ENCODE peak calls at places on chromosomes 7 and 10, in seven cellular contexts. One of them, this sample, is unnamed.

GRCh38 chr7:389911-390601 is 100.1 kb downstream of the FOXL3 start:
- DNase-seq in tibial artery: no peak
- DNase-seq in psoas muscle: peak; percentile 37
- DNase-seq in gastrocnemius medialis: no peak
- DNase-seq in mammary epithelial cell: no peak
- DNase-seq in body of pancreas: peak; percentile 8
- DNase-seq in thoracic aorta: no peak
- DNase-seq in this sample: peak; percentile 50

GRCh38 chr7:85237721-85238120 is 50.9 kb upstream of the SEMA3D start:
- DNase-seq in gastrocnemius medialis: no peak
- DNase-seq in tibial artery: no peak
- DNase-seq in thoracic aorta: no peak
- DNase-seq in psoas muscle: no peak
- DNase-seq in body of pancreas: no peak
- DNase-seq in mammary epithelial cell: no peak
- DNase-seq in this sample: no peak

GRCh38 chr7:151634643-151635042 is 114.9 kb upstream of the RHEB start:
- DNase-seq in tibial artery: no peak
- DNase-seq in mammary epithelial cell: no peak
- DNase-seq in gastrocnemius medialis: no peak
- DNase-seq in psoas muscle: no peak
- DNase-seq in body of pancreas: no peak
- DNase-seq in thoracic aorta: no peak
- DNase-seq in this sample: no peak

GRCh38 chr7:134101716-134102115 is 25.4 kb upstream of the LRGUK start:
- DNase-seq in body of pancreas: no peak
- DNase-seq in tibial artery: no peak
- DNase-seq in gastrocnemius medialis: no peak
- DNase-seq in thoracic aorta: no peak
- DNase-seq in psoas muscle: no peak
- DNase-seq in mammary epithelial cell: no peak
- DNase-seq in this sample: no peak

GRCh38 chr7:28988818-28989595 is 30.9 kb upstream of the TRIL start:
- DNase-seq in gastrocnemius medialis: peak; percentile 23
- DNase-seq in thoracic aorta: no peak
- DNase-seq in tibial artery: peak; percentile 67
- DNase-seq in body of pancreas: no peak
- DNase-seq in mammary epithelial cell: peak; percentile 87
- DNase-seq in psoas muscle: peak; percentile 84
- DNase-seq in this sample: no peak

GRCh38 chr10:123522702-123523312 is 143.3 kb upstream of the GPR26 start:
- DNase-seq in tibial artery: no peak
- DNase-seq in mammary epithelial cell: no peak
- DNase-seq in gastrocnemius medialis: no peak
- DNase-seq in body of pancreas: no peak
- DNase-seq in psoas muscle: no peak
- DNase-seq in thoracic aorta: no peak
- DNase-seq in this sample: peak; percentile 62

GRCh38 chr10:132899751-132900065 is 42.7 kb downstream of the CFAP46 start:
- DNase-seq in gastrocnemius medialis: no peak
- DNase-seq in psoas muscle: peak; percentile 47
- DNase-seq in mammary epithelial cell: no peak
- DNase-seq in body of pancreas: no peak
- DNase-seq in tibial artery: peak; percentile 12
- DNase-seq in thoracic aorta: no peak
- DNase-seq in this sample: no peak

GRCh38 chr7:8260871-8261707 is 878 bp downstream of the ICA1 start:
- DNase-seq in gastrocnemius medialis: no peak
- DNase-seq in thoracic aorta: no peak
- DNase-seq in psoas muscle: peak; percentile 63
- DNase-seq in tibial artery: peak; percentile 47
- DNase-seq in body of pancreas: peak; percentile 67
- DNase-seq in mammary epithelial cell: peak; percentile 19
- DNase-seq in this sample: peak; percentile 70

GRCh38 chr7:39086638-39087360 is 109.1 kb downstream of the POU6F2 start:
- DNase-seq in body of pancreas: no peak
- DNase-seq in psoas muscle: no peak
- DNase-seq in mammary epithelial cell: no peak
- DNase-seq in gastrocnemius medialis: no peak
- DNase-seq in tibial artery: no peak
- DNase-seq in thoracic aorta: no peak
- DNase-seq in this sample: no peak

GRCh38 chr10:61750943-61751471 is 88.3 kb downstream of the CABCOCO1 start:
- DNase-seq in psoas muscle: peak; percentile 58
- DNase-seq in body of pancreas: peak; percentile 84
- DNase-seq in mammary epithelial cell: peak; percentile 59
- DNase-seq in thoracic aorta: no peak
- DNase-seq in tibial artery: peak; percentile 34
- DNase-seq in gastrocnemius medialis: peak; percentile 16
- DNase-seq in this sample: no peak

GRCh38 chr10:61136151-61136550 is 192.2 kb upstream of the RHOBTB1 start:
- DNase-seq in psoas muscle: no peak
- DNase-seq in mammary epithelial cell: peak; percentile 1
- DNase-seq in body of pancreas: no peak
- DNase-seq in tibial artery: no peak
- DNase-seq in gastrocnemius medialis: no peak
- DNase-seq in thoracic aorta: no peak
- DNase-seq in this sample: no peak

GRCh38 chr10:115093776-115094361 is 704 bp downstream of the ATRNL1 start:
- DNase-seq in mammary epithelial cell: peak; percentile 2
- DNase-seq in tibial artery: no peak
- DNase-seq in psoas muscle: peak; percentile 48
- DNase-seq in gastrocnemius medialis: no peak
- DNase-seq in body of pancreas: peak; percentile 37
- DNase-seq in thoracic aorta: no peak
- DNase-seq in this sample: no peak

GRCh38 chr10:12594448-12594944 is 245.1 kb downstream of the CAMK1D start:
- DNase-seq in mammary epithelial cell: no peak
- DNase-seq in gastrocnemius medialis: no peak
- DNase-seq in tibial artery: no peak
- DNase-seq in body of pancreas: no peak
- DNase-seq in thoracic aorta: no peak
- DNase-seq in psoas muscle: no peak
- DNase-seq in this sample: no peak

GRCh38 chr10:100968037-100968736 is 1.1 kb upstream of the SEMA4G start:
- DNase-seq in thoracic aorta: no peak
- DNase-seq in gastrocnemius medialis: no peak
- DNase-seq in psoas muscle: no peak
- DNase-seq in body of pancreas: no peak
- DNase-seq in mammary epithelial cell: no peak
- DNase-seq in tibial artery: no peak
- DNase-seq in this sample: no peak

GRCh38 chr7:6250364-6250833 is 22.0 kb downstream of the CYTH3 start:
- DNase-seq in thoracic aorta: no peak
- DNase-seq in mammary epithelial cell: peak; percentile 95
- DNase-seq in psoas muscle: no peak
- DNase-seq in tibial artery: no peak
- DNase-seq in body of pancreas: no peak
- DNase-seq in gastrocnemius medialis: no peak
- DNase-seq in this sample: no peak

GRCh38 chr7:92836489-92837213 is at the start of gene CDK6:
- DNase-seq in thoracic aorta: no peak
- DNase-seq in body of pancreas: peak; percentile 69
- DNase-seq in mammary epithelial cell: peak; percentile 71
- DNase-seq in tibial artery: peak; percentile 57
- DNase-seq in psoas muscle: peak; percentile 63
- DNase-seq in gastrocnemius medialis: no peak
- DNase-seq in this sample: peak; percentile 78

GRCh38 chr10:43389867-43390266 is 18.4 kb downstream of the FXYD4 start:
- DNase-seq in tibial artery: no peak
- DNase-seq in gastrocnemius medialis: no peak
- DNase-seq in body of pancreas: no peak
- DNase-seq in mammary epithelial cell: no peak
- DNase-seq in thoracic aorta: no peak
- DNase-seq in psoas muscle: no peak
- DNase-seq in this sample: no peak

GRCh38 chr10:9238041-9238440 is 1183.6 kb downstream of the GATA3 start:
- DNase-seq in body of pancreas: no peak
- DNase-seq in gastrocnemius medialis: no peak
- DNase-seq in tibial artery: no peak
- DNase-seq in thoracic aorta: no peak
- DNase-seq in psoas muscle: no peak
- DNase-seq in mammary epithelial cell: no peak
- DNase-seq in this sample: no peak

GRCh38 chr7:128259131-128260056 is 18.3 kb downstream of the LEP start:
- DNase-seq in psoas muscle: no peak
- DNase-seq in gastrocnemius medialis: no peak
- DNase-seq in body of pancreas: no peak
- DNase-seq in mammary epithelial cell: peak; percentile 51
- DNase-seq in thoracic aorta: no peak
- DNase-seq in tibial artery: no peak
- DNase-seq in this sample: no peak

GRCh38 chr7:75980126-75980864 is 14.1 kb downstream of the TMEM120A start:
- DNase-seq in mammary epithelial cell: no peak
- DNase-seq in body of pancreas: no peak
- DNase-seq in gastrocnemius medialis: no peak
- DNase-seq in thoracic aorta: no peak
- DNase-seq in tibial artery: no peak
- DNase-seq in psoas muscle: peak; percentile 63
- DNase-seq in this sample: no peak

GRCh38 chr7:13904689-13905088 is 84.8 kb downstream of the ETV1 start:
- DNase-seq in tibial artery: no peak
- DNase-seq in thoracic aorta: no peak
- DNase-seq in body of pancreas: no peak
- DNase-seq in gastrocnemius medialis: no peak
- DNase-seq in psoas muscle: no peak
- DNase-seq in mammary epithelial cell: no peak
- DNase-seq in this sample: no peak

GRCh38 chr7:20141666-20142065 is 75.5 kb downstream of the MACC1 start:
- DNase-seq in thoracic aorta: no peak
- DNase-seq in tibial artery: no peak
- DNase-seq in mammary epithelial cell: no peak
- DNase-seq in body of pancreas: no peak
- DNase-seq in psoas muscle: no peak
- DNase-seq in gastrocnemius medialis: no peak
- DNase-seq in this sample: no peak

GRCh38 chr10:22252286-22252800 is 34.5 kb upstream of the EBLN1 start:
- DNase-seq in tibial artery: peak; percentile 46
- DNase-seq in psoas muscle: peak; percentile 84
- DNase-seq in body of pancreas: peak; percentile 36
- DNase-seq in gastrocnemius medialis: no peak
- DNase-seq in thoracic aorta: no peak
- DNase-seq in mammary epithelial cell: peak; percentile 28
- DNase-seq in this sample: peak; percentile 76

GRCh38 chr7:100427762-100428198 is 723 bp downstream of the ZCWPW1 start:
- DNase-seq in gastrocnemius medialis: no peak
- DNase-seq in psoas muscle: peak; percentile 59
- DNase-seq in tibial artery: no peak
- DNase-seq in body of pancreas: no peak
- DNase-seq in mammary epithelial cell: no peak
- DNase-seq in thoracic aorta: no peak
- DNase-seq in this sample: no peak

GRCh38 chr10:1551636-1552338 is 185.5 kb downstream of the ADARB2 start:
- DNase-seq in tibial artery: no peak
- DNase-seq in thoracic aorta: no peak
- DNase-seq in gastrocnemius medialis: no peak
- DNase-seq in mammary epithelial cell: no peak
- DNase-seq in body of pancreas: no peak
- DNase-seq in psoas muscle: no peak
- DNase-seq in this sample: no peak

GRCh38 chr7:2760098-2760889 is 72.3 kb downstream of the AMZ1 start:
- DNase-seq in gastrocnemius medialis: peak; percentile 69
- DNase-seq in mammary epithelial cell: no peak
- DNase-seq in body of pancreas: no peak
- DNase-seq in tibial artery: peak; percentile 78
- DNase-seq in thoracic aorta: no peak
- DNase-seq in psoas muscle: peak; percentile 80
- DNase-seq in this sample: no peak
- TF ChIP-seq CTCF in gastrocnemius medialis: peak; percentile 48
- TF ChIP-seq CTCF in mammary epithelial cell: peak; percentile 40
- TF ChIP-seq CTCF in body of pancreas: peak; percentile 18
- TF ChIP-seq CTCF in tibial artery: peak; percentile 54
- TF ChIP-seq CTCF in thoracic aorta: peak; percentile 55
- TF ChIP-seq CTCF in psoas muscle: peak; percentile 65
- TF ChIP-seq CTCF in this sample: peak; percentile 28

DNA sequence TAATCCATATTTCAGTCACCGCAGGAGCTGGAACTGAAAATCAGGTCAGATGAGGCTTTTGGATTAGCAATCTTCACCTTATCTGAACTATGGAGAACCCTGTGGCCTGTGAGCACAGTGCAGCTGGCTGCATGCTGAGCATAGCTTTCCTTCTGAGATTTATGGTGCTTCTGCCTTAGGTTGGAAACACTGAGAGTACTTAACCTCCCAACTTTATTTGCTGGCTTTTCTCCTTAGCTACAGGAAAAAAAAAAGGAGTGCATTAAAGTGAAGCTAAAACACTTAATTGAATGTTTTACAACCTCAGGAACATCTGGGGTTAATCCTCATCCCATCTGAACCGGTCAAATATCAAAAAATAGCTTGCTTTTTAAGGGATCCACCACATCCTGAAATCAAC is 470.1 kb upstream of the IGFBP3 start:
- DNase-seq in thoracic aorta: no peak
- DNase-seq in tibial artery: no peak
- DNase-seq in gastrocnemius medialis: peak; percentile 10
- DNase-seq in psoas muscle: no peak
- DNase-seq in body of pancreas: no peak
- DNase-seq in mammary epithelial cell: no peak
- DNase-seq in this sample: no peak
- H3K27ac ChIP-seq in thoracic aorta: no peak overlapping the region
- H3K27ac ChIP-seq in tibial artery: no peak overlapping the region
- H3K27ac ChIP-seq in gastrocnemius medialis: no peak overlapping the region
- H3K27ac ChIP-seq in psoas muscle: no peak overlapping the region
- H3K27ac ChIP-seq in body of pancreas: no peak overlapping the region
- H3K27ac ChIP-seq in mammary epithelial cell: no peak overlapping the region
- H3K27ac ChIP-seq in this sample: no peak overlapping the region

GRCh38 chr7:74176555-74176954 is 2.4 kb downstream of the EIF4H start:
- DNase-seq in mammary epithelial cell: peak; percentile 73
- DNase-seq in body of pancreas: no peak
- DNase-seq in tibial artery: no peak
- DNase-seq in gastrocnemius medialis: no peak
- DNase-seq in psoas muscle: no peak
- DNase-seq in thoracic aorta: no peak
- DNase-seq in this sample: no peak
- H3K4me3 ChIP-seq in mammary epithelial cell: peak overlapping the region; percentile 87
- H3K4me3 ChIP-seq in body of pancreas: no peak overlapping the region
- H3K4me3 ChIP-seq in tibial artery: no peak overlapping the region
- H3K4me3 ChIP-seq in gastrocnemius medialis: no peak overlapping the region
- H3K4me3 ChIP-seq in psoas muscle: peak overlapping the region; percentile 96
- H3K4me3 ChIP-seq in thoracic aorta: no peak overlapping the region
- H3K4me3 ChIP-seq in this sample: peak overlapping the region; percentile 17

DNA sequence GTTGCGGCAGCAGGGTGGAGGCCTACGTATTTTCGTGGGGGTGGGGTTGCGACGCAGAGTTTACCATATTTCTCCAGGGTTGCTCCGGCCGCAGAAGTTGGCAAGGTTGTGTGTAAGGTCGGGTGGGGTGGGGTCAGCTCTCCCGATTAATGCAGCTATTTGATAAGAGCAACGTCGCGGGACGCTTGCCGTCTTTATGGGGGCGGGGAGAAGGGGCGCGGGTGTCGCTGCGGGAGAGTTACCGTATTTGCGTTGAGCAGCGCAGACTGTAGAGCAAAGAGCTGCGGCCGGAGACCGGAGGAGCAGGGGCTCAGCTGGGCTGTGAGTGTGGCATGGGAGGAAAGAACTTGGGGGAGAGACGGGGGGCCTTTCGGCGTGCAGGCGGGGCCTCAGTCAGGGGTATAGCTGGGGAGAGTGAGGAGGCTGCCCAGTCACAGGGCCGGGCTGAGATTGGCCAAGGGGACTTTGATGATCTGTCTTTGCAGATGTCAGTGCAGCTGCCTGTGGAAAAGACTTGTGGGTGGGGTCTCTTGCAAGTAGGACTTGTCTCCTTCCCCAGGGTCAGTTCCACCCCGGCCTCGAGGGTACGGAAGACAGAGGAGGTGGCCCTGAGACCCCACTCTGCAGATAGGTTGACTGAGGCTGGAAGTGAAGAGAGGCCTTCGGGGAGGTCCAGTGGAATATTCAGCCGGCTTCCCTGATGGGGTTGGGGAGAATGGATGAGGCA is 26.6 kb downstream of the ZNF775 start:
- DNase-seq in thoracic aorta: no peak
- DNase-seq in body of pancreas: no peak
- DNase-seq in psoas muscle: no peak
- DNase-seq in gastrocnemius medialis: no peak
- DNase-seq in mammary epithelial cell: no peak
- DNase-seq in tibial artery: peak; percentile 44
- DNase-seq in this sample: no peak
- TF ChIP-seq CTCF in thoracic aorta: no peak
- TF ChIP-seq CTCF in body of pancreas: no peak
- TF ChIP-seq CTCF in psoas muscle: no peak
- TF ChIP-seq CTCF in gastrocnemius medialis: no peak
- TF ChIP-seq CTCF in mammary epithelial cell: no peak
- TF ChIP-seq CTCF in tibial artery: no peak
- TF ChIP-seq CTCF in this sample: no peak